ENCODE peak calls at places on chromosomes 16 and 17, in four cellular contexts. H, N, Z and G are unnamed samples.

GRCh38 chr16:2919511-2920255 is 8.0 kb downstream of the FLYWCH1 start:
- DNase-seq in Z (no peak), N (peak), H (peak), G (peak)

GRCh38 chr16:60907645-60908044 is 1128.6 kb downstream of the CDH8 start:
- DNase-seq in Z (no peak), H (no peak), N (no peak), G (no peak)

GRCh38 chr16:57087003-57087402 is 5.4 kb upstream of the CPNE2 start:
- DNase-seq in Z (no peak), H (no peak), N (no peak), G (no peak)

GRCh38 chr16:72357860-72358259 is 185.9 kb upstream of the PMFBP1 start:
- DNase-seq in Z (no peak), H (no peak), N (no peak), G (no peak)

GRCh38 chr16:9154576-9155410 is 63.3 kb downstream of the HAPSTR1 start:
- DNase-seq in Z (no peak), N (no peak), H (no peak), G (no peak)

GRCh38 chr16:81612351-81613170 is 166.5 kb upstream of the PLCG2 start:
- DNase-seq in N (no peak), H (no peak), Z (no peak), G (no peak)

GRCh38 chr16:14364386-14365199 is 265.5 kb downstream of the PARN start:
- DNase-seq in N (no peak), H (peak), Z (no peak), G (peak)

GRCh38 chr16:70472786-70473433 is 18.5 kb downstream of the FCSK start:
- DNase-seq in Z (no peak), H (no peak), N (no peak), G (no peak)

GRCh38 chr17:72387487-72387886 is 266.7 kb downstream of the SOX9 start:
- DNase-seq in H (no peak), N (no peak), Z (no peak), G (no peak)

GRCh38 chr17:42340691-42341127 is 47.5 kb downstream of the STAT3 start:
- DNase-seq in Z (no peak), H (no peak), N (no peak), G (no peak)

DNA sequence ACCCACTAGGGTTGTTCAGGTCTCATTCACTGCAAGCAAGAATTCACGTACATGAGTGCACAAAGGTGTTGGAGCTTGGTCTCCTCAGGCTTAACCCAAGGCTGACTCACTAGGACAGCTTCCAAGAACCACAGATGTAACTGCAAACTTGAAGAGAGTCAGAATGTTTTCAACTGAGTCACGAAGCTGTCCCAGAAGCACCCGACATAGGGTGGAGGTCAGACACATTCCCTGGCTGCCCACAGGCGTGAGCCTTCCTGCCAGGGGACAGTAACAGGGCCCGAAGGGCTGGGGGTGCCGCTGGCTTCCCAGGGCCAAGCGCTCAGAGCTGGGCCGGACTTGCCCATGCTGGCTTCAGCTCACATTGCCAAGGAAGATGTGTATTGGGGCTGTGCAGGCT is 14.1 kb downstream of the CMTM3 start:
- DNase-seq in N (no peak), H (peak), Z (no peak), G (no peak)
- TF ChIP-seq USF1 in N (no peak), H (no peak), Z (no peak), G (no peak)

DNA sequence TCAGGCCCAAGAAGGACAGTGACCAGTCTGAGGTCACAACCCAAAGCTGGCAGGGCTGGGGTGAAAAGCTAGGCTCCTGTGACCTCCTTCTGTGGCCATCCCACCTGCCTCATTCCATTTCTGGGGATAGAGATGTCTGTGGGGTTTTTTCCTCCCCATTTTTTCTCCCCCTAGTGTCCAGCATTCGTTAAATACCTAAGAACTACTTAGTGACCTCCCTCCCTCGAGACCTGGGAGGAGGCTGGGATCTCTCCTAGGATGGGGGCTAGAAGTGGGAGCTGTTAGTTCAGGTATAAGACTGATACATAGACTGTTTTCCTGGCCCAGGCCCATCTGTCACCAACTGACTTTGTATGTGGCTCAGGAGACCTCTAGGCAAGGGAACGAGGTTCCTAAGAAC is 20.5 kb upstream of the STAC2 start:
- DNase-seq in H (peak), Z (no peak), N (no peak), G (no peak)
- TF ChIP-seq CTCF in H (peak), Z (no peak), N (no peak), G (no peak)

DNA sequence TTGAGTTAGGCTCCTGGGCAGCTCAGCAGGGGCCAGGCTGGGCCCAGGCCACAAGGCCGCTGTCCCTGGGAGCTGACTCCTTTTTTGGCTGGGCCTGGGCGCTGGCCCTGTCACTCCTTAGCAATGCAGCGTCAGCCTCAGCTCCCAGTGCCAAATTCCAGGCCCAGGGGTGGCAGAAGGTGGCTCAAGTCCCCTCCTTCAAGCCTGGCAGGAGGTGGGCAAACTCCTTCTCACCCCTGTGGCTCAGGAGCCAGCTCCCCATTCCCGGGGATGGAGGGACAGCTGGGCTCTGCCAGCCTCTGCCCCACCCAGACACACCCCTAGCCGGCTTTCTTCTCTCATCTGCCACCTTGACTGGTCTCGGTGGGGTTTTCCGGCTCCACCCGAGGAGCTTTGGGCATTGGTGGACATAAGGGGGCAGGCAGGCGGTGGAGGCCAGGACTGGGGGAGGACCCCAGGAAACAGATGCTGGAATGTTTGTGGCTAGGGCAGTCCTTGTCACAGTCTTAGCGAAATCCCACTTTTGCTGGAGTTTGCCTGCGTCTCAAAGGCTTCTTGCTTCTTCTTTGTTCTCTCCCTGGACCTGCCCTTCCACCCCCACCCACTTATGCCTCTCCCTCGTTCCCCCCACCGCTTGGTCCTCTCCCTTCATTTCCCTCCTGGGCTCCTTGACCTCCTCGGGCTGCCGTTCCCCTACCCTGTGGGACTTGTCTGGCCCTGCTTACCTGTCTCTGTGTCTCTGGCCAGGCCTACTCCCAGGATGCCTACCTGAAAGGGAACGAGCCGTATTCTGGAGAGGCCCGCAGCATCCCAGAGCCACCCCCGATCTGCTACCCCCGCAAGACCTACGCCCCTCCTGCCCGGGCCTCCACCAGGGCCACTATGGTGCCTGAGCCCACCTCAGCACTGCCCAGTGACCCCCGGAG is 37.4 kb downstream of the ARHGAP23 start:
- DNase-seq in N (peak), H (no peak), Z (no peak), G (no peak)
- TF ChIP-seq USF1 in N (no peak), H (no peak), Z (no peak), G (no peak)

DNA sequence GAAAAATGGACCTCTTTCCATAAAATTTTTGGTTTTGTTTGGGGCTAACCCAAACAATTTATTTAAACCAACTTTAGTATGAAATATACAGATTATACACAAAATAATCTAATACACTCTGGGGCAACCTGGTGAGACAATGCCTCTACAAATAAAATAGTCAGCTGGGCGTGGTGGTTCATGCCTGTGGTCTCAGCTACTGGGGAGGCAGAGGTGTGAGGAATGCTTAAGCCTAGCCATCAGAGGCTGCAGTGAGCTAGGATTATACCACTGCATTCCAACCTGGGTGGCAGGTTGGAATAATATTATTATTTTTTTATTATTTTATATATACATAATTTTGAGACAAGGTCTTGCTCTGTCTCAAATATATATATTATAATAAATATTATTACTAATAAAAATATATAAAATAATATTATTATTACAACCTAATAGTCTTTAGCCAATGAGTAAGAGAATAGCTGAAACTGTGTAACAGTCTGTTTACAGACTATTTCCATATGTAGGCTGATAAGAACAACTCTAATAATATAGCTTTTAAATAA is 50.5 kb downstream of the GLG1 start:
- DNase-seq in N (no peak), Z (no peak), H (no peak), G (no peak)
- TF ChIP-seq CTCF in N (no peak), Z (no peak), H (no peak), G (no peak)

GRCh38 chr17:83018658-83019193 is 60.7 kb upstream of the METRNL start:
- DNase-seq in Z (no peak), H (no peak), N (no peak), G (no peak)
- TF ChIP-seq USF1 in Z (no peak), H (no peak), N (no peak), G (no peak)

DNA sequence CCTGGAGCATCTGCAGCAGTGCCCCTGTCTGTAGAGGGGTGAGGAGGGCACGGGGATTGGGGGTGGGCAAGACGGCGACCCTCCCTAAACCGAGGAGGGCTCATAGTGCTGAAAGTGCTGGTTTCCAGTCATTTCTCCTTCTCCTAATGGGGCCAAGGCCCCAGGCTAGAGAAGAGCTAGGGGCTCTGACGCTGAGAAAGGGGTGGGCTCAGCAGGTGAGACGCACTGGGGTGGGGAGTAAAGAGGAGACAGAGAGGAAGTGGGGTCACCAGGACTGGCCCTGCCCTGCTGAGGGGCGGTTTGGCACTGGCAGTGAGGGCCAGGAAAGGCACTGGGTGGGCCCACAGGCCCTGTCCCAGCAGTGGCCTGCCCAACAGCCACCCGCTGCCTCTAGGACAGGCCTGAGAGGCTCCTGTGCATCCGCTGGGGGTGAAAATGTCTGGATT is 122.3 kb upstream of the SMURF2 start:
- DNase-seq in N (no peak), H (no peak), Z (no peak), G (no peak)
- TF ChIP-seq CTCF in N (no peak), H (no peak), Z (no peak), G (no peak)